ENCODE peak calls at places on chromosome 4, in four cellular contexts. M is stomach, D is lower lobe of right lung, L is fibroblast of pulmonary artery. R is an unnamed sample.

GRCh38 chr4:127598656-127599055 is 34.1 kb upstream of the INTU start:
- DNase-seq in D (no peak), L (no peak), M (no peak), R (no peak)

GRCh38 chr4:80566203-80566872 is 230.8 kb downstream of the CFAP299 start:
- DNase-seq in M (no peak), L (no peak), D (no peak), R (no peak)

GRCh38 chr4:155735506-155735905 is 23.3 kb upstream of the GUCY1B1 start:
- DNase-seq in D (no peak), L (peak), M (no peak), R (no peak)

GRCh38 chr4:113292371-113293042 is 243.1 kb downstream of the ANK2 start:
- DNase-seq in L (peak), M (no peak), D (no peak), R (no peak)

GRCh38 chr4:7704091-7704490 is 235.6 kb downstream of the AFAP1 start:
- DNase-seq in D (no peak), M (no peak), L (no peak), R (no peak)

GRCh38 chr4:17665852-17666251 is 51.4 kb downstream of the MED28 start:
- DNase-seq in D (no peak), M (no peak), L (no peak), R (no peak)

GRCh38 chr4:41709844-41710481 is 38.6 kb downstream of the PHOX2B start:
- DNase-seq in L (peak), M (no peak), D (no peak), R (peak)

GRCh38 chr4:15779336-15779735 is 1.2 kb downstream of the CD38 start:
- DNase-seq in L (peak), D (peak), M (no peak), R (peak)

GRCh38 chr4:78551420-78552351 is at the start of gene ANXA3:
- DNase-seq in L (no peak), D (peak), M (peak), R (no peak)

GRCh38 chr4:73450398-73451004 is 14.5 kb downstream of the AFP start:
- DNase-seq in M (no peak), L (peak), D (no peak), R (peak)

DNA sequence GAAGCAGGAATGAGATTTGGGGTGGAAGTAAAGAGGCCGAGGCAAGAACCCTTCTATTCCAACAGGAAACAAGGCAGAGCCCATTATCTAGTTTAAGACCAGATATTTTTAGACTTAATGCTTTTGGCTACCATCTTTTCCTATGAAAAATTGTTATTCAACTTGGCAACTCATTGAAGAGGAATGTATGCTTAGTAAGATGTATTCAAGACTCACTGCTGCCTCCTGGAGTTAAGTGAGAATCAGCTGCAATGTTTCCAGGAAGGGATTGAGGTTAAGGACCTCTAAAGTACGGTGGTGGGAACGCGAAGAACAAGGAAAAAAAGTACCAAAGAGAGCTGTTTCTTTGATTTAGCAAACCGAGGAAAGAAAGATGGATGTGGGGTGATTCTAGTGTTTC is 89.1 kb downstream of the RAPGEF2 start:
- DNase-seq in M (no peak), D (no peak), L (peak), R (no peak)
- TF ChIP-seq CTCF in M (peak), D (peak), L (peak), R (peak)

GRCh38 chr4:109803924-109804571 is 2.2 kb upstream of the CFI start:
- DNase-seq in D (no peak), M (no peak), L (peak), R (no peak)

GRCh38 chr4:109798866-109799265 is 2.9 kb downstream of the CFI start:
- DNase-seq in L (no peak), D (no peak), M (no peak), R (no peak)

GRCh38 chr4:109801895-109802319 is at the start of gene CFI:
- DNase-seq in D (no peak), M (no peak), L (peak), R (peak)

DNA sequence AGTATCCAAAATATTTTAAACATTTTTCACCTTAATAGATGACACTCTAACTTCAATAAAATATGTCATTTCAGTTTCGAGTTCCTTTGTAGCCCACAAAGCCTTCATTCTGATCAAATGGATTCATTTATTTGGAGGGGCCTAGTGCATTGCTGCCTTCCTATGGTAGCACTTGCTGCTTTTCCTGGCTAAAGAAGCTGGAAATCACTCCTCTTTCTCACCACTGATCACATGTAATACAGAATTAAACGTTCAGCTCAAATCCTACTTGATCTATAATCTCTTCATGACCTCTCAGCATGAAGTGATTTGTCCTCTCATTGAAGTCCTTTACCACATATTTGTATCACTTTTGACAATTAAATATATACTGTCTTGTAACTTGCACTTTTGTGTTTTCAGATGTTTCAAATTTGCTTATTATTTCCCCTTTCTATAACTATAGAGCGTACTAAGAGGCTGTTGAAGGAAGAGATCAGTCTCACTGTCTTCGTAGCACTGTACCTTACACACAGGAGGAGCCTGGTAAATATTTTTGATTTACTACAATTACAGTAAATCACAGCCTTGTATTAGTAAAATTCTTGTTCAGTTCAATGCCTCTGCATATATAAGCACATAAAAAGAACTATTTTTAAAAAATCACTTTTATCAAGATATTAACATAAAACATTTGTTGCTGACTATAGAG is 555 bp downstream of the CFI start:
- DNase-seq in M (no peak), L (no peak), D (no peak), R (no peak)
- H3K4me3 ChIP-seq in M (no peak), L (peak), D (peak), R (no peak)

GRCh38 chr4:1116837-1117236 is 3.5 kb upstream of the RNF212 start:
- DNase-seq in M (no peak), D (no peak), L (no peak), R (no peak)
- TF ChIP-seq CTCF in M (no peak), D (no peak), L (no peak), R (peak)

GRCh38 chr4:86633854-86634253 is 39.7 kb downstream of the PTPN13 start:
- DNase-seq in M (no peak), D (no peak), L (no peak), R (no peak)
- H3K4me3 ChIP-seq in M (no peak), D (no peak), L (no peak), R (no peak)

GRCh38 chr4:866761-867390 is 40.9 kb upstream of the CPLX1 start:
- DNase-seq in D (no peak), M (no peak), L (no peak), R (no peak)
- TF ChIP-seq CTCF in D (no peak), M (no peak), L (no peak), R (no peak)

GRCh38 chr4:186912606-186913005 is 188.9 kb upstream of the FAT1 start:
- DNase-seq in D (no peak), M (no peak), L (no peak), R (no peak)

GRCh38 chr4:186919340-186919739 is 195.7 kb upstream of the FAT1 start:
- DNase-seq in L (no peak), D (no peak), M (no peak), R (no peak)

GRCh38 chr4:186918466-186918865 is 194.8 kb upstream of the FAT1 start:
- DNase-seq in L (no peak), D (no peak), M (no peak), R (no peak)

GRCh38 chr4:186920486-186920885 is 196.8 kb upstream of the FAT1 start:
- DNase-seq in D (no peak), L (peak), M (no peak), R (no peak)

GRCh38 chr4:186915816-186916215 is 192.2 kb upstream of the FAT1 start:
- DNase-seq in L (no peak), M (no peak), D (no peak), R (no peak)
- H3K4me3 ChIP-seq in L (no peak), M (no peak), D (no peak), R (no peak)

DNA sequence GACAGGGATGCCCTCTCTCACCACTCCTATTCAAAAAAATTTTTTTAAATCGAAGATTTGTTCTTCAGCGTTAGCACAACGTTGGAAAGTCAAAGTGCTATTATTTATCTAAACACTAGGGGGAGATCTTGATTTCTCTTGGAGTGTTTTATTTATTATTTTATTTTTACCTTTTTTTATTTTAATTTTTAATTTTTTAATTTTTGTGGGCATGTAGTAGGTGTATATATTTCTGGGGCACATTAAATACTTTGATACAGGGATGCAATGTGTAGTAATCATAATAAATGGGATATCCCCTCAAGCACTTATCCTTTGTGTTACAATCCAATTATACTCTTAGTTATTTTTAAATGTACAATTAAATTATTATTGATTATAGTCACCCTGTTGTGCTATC is 37.4 kb upstream of the SLC10A4 start:
- DNase-seq in L (peak), D (no peak), M (no peak), R (no peak)
- TF ChIP-seq CTCF in L (peak), D (peak), M (no peak), R (peak)

GRCh38 chr4:114600066-114600552 is 1.5 kb downstream of the UGT8 start:
- DNase-seq in M (no peak), D (no peak), L (no peak), R (no peak)
- H3K4me3 ChIP-seq in M (peak), D (peak), L (no peak), R (no peak)

R was measured in BJ.